ENCODE peak calls at places on chromosomes 5 and 9, in four cellular contexts. Y, T, F and E are unnamed samples.

GRCh38 chr5:90483206-90483605 is 8.5 kb downstream of the POLR3G start:
- DNase-seq in Y (no peak), T (no peak), F (peak; percentile 60), E (peak; percentile 13)

GRCh38 chr5:13990896-13991295 is 46.4 kb upstream of the DNAH5 start:
- DNase-seq in Y (no peak), T (no peak), F (no peak), E (no peak)

GRCh38 chr5:137561572-137561971 is 62.4 kb upstream of the SPOCK1 start:
- DNase-seq in Y (peak; percentile 19), T (no peak), F (peak; percentile 66), E (peak; percentile 30)

GRCh38 chr9:134602547-134603362 is 38.8 kb upstream of the COL5A1 start:
- DNase-seq in Y (peak; percentile 99), T (peak; percentile 84), F (peak; percentile 100), E (peak; percentile 100)

GRCh38 chr9:31119882-31120481 is 1264.5 kb upstream of the ACO1 start:
- DNase-seq in Y (no peak), T (no peak), F (no peak), E (peak; percentile 2)

GRCh38 chr5:159341145-159341544 is 10.9 kb upstream of the IL12B start:
- DNase-seq in Y (no peak), T (no peak), F (no peak), E (no peak)

GRCh38 chr5:38208782-38209378 is 49.5 kb upstream of the EGFLAM start:
- DNase-seq in Y (peak; percentile 40), T (no peak), F (peak; percentile 45), E (peak; percentile 41)

GRCh38 chr5:122941737-122942136 is 94.8 kb downstream of the PPIC start:
- DNase-seq in Y (no peak), T (no peak), F (no peak), E (no peak)

GRCh38 chr9:98154678-98155077 is 35.7 kb upstream of the TRIM14 start:
- DNase-seq in Y (no peak), T (no peak), F (no peak), E (no peak)

GRCh38 chr9:128558431-128559310 is 6.3 kb downstream of the SPTAN1 start:
- DNase-seq in Y (peak; percentile 91), T (peak; percentile 93), F (peak; percentile 89), E (peak; percentile 98)

GRCh38 chr9:69442486-69442885 is 117.5 kb downstream of the ENTREP1 start:
- DNase-seq in Y (peak; percentile 15), T (no peak), F (no peak), E (no peak)

GRCh38 chr9:86771391-86771790 is 175.9 kb downstream of the GAS1 start:
- DNase-seq in Y (no peak), T (no peak), F (no peak), E (no peak)

GRCh38 chr5:5409151-5409810 is 13.2 kb upstream of the ICE1 start:
- DNase-seq in Y (no peak), T (no peak), F (no peak), E (no peak)

GRCh38 chr9:79577969-79578723 is 6.4 kb downstream of the TLE4 start:
- DNase-seq in Y (peak; percentile 36), T (no peak), F (peak; percentile 77), E (no peak)

GRCh38 chr9:108180511-108180910 is 675.3 kb downstream of the ACTL7B start:
- DNase-seq in Y (no peak), T (no peak), F (no peak), E (no peak)

GRCh38 chr5:139798883-139799282 is 3.3 kb downstream of the PSD2 start:
- DNase-seq in Y (no peak), T (no peak), F (no peak), E (no peak)

GRCh38 chr9:105681724-105682123 is 12.6 kb upstream of the TMEM38B start:
- DNase-seq in Y (peak; percentile 72), T (no peak), F (peak; percentile 68), E (peak; percentile 68)